ENCODE peak calls at places on chromosomes 1 and 21, in eight cellular contexts. F is esophagus muscularis mucosa, V is sigmoid colon, B is fibroblast of lung, O is foreskin fibroblast, A is left ventricle myocardium inferior, X is IMR-90, S is GM23338. H is an unnamed sample.

GRCh38 chr1:15966081-15966955 is 9.6 kb downstream of the ZBTB17 start:
- DNase-seq in F (no peak), V (no peak), B (no peak), O (peak; percentile 45), A (no peak), X (peak; percentile 79), S (no peak), H (no peak)

GRCh38 chr1:99599678-99600175 is 46.2 kb upstream of the PALMD start:
- DNase-seq in F (no peak), V (no peak), B (peak; percentile 95), O (peak; percentile 74), A (peak; percentile 33), X (peak; percentile 94), S (no peak), H (no peak)

GRCh38 chr1:241411776-241412338 is 54.9 kb upstream of the RGS7 start:
- DNase-seq in F (no peak), V (no peak), B (no peak), O (peak; percentile 68), A (no peak), X (no peak), S (no peak), H (peak; percentile 71)

GRCh38 chr1:107153033-107153432 is 12.2 kb downstream of the NTNG1 start:
- DNase-seq in F (no peak), V (no peak), B (no peak), O (no peak), A (no peak), X (no peak), S (peak; percentile 15), H (no peak)

GRCh38 chr1:26387447-26387846 is 14.9 kb upstream of the ZNF683 start:
- DNase-seq in F (no peak), V (no peak), B (peak; percentile 63), O (peak; percentile 38), A (no peak), X (peak; percentile 55), S (no peak), H (no peak)

GRCh38 chr1:197356723-197357533 is 88.9 kb downstream of the CRB1 start:
- DNase-seq in F (no peak), V (no peak), B (peak; percentile 69), O (no peak), A (no peak), X (peak; percentile 58), S (peak; percentile 72), H (no peak)

GRCh38 chr1:41913025-41913424 is 5.7 kb downstream of the HIVEP3 start:
- DNase-seq in F (peak; percentile 19), V (no peak), B (no peak), O (no peak), A (no peak), X (no peak), S (no peak), H (no peak)

GRCh38 chr1:156571959-156572662 is at the start of gene IQGAP3:
- DNase-seq in F (no peak), V (peak; percentile 93), B (peak; percentile 79), O (peak; percentile 68), A (peak; percentile 78), X (peak; percentile 69), S (peak; percentile 96), H (no peak)

GRCh38 chr1:90402893-90403849 is 313.9 kb downstream of the BARHL2 start:
- DNase-seq in F (no peak), V (no peak), B (peak; percentile 85), O (peak; percentile 26), A (no peak), X (peak; percentile 95), S (peak; percentile 45), H (peak; percentile 77)

GRCh38 chr21:29168874-29169273 is 38.4 kb downstream of the MAP3K7CL start:
- DNase-seq in F (no peak), V (no peak), B (no peak), O (no peak), A (no peak), X (no peak), S (no peak), H (no peak)

GRCh38 chr1:210252621-210253041 is 20.0 kb downstream of the SERTAD4 start:
- DNase-seq in F (no peak), V (peak; percentile 77), B (no peak), O (no peak), A (peak; percentile 58), X (no peak), S (peak; percentile 92), H (no peak)

GRCh38 chr1:72649974-72650373 is 367.6 kb upstream of the NEGR1 start:
- DNase-seq in F (no peak), V (no peak), B (peak; percentile 11), O (peak; percentile 20), A (no peak), X (peak; percentile 0), S (no peak), H (peak; percentile 1)

GRCh38 chr1:72648465-72648864 is 366.1 kb upstream of the NEGR1 start:
- DNase-seq in F (no peak), V (peak; percentile 56), B (no peak), O (no peak), A (no peak), X (no peak), S (no peak), H (no peak)

DNA sequence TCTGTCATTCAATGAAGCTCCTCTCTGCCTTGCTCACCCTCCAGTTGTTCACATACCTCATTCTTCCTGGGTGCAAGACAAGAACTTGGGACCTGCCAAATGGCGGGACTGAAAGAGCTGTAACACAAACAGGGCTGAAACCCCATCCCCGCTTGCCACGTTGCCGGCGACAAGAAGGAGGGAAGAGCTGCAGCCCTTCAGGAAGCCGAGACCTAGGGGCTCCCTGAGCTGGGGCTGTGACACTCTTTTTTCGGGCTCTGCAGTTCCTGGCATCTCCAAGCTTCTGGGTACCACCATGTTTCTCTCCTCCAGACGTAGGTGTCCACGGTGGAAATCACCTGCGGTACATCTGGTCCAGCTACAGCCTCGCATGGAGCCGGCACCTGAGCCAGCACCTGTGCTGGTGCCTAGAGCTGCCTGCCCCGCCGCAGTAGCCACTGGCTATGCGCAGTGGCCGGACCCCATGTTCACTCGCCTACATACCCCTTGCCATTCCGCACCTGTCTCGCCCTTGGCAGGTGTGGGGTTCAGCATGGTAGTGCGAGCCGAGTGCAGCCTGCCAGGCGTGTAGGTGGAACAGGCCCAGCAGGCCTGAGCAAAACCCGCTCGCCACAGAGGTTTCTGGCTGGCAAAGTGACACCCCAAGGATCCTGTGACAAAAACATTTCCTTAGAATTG is 367.0 kb upstream of the NEGR1 start:
- DNase-seq in F (no peak), V (peak; percentile 49), B (no peak), O (no peak), A (no peak), X (no peak), S (no peak), H (no peak)
- H3K4me3 ChIP-seq in F (no peak overlapping the region), V (no peak overlapping the region), B (no peak overlapping the region), O (no peak overlapping the region), A (no peak overlapping the region), X (no peak overlapping the region), S (no peak overlapping the region), H (no peak overlapping the region)

GRCh38 chr1:94543003-94543402 is 1.4 kb upstream of the F3 start:
- DNase-seq in F (no peak), V (no peak), B (peak; percentile 61), O (no peak), A (no peak), X (peak; percentile 69), S (no peak), H (no peak)
- H3K4me3 ChIP-seq in F (no peak overlapping the region), V (peak overlapping the region; percentile 74), B (peak overlapping the region; percentile 84), O (peak overlapping the region; percentile 72), A (peak overlapping the region; percentile 79), X (peak overlapping the region; percentile 53), S (peak overlapping the region; percentile 91), H (peak overlapping the region; percentile 86)

GRCh38 chr1:224353975-224354930 is 2.4 kb upstream of the CNIH4 start:
- DNase-seq in F (no peak), V (no peak), B (no peak), O (no peak), A (no peak), X (peak; percentile 8), S (no peak), H (no peak)

GRCh38 chr1:224359207-224359606 is 2.5 kb downstream of the CNIH4 start:
- DNase-seq in F (no peak), V (no peak), B (no peak), O (no peak), A (no peak), X (no peak), S (no peak), H (no peak)

GRCh38 chr1:224356685-224357625 is at the start of gene CNIH4:
- DNase-seq in F (peak; percentile 97), V (peak; percentile 96), B (peak; percentile 97), O (peak; percentile 90), A (peak; percentile 88), X (peak; percentile 96), S (peak; percentile 99), H (peak; percentile 78)

GRCh38 chr1:224357626-224358124 is 996 bp downstream of the CNIH4 start:
- DNase-seq in F (no peak), V (no peak), B (peak; percentile 81), O (peak; percentile 54), A (no peak), X (peak; percentile 56), S (no peak), H (no peak)

GRCh38 chr1:224358288-224358687 is 1.6 kb downstream of the CNIH4 start:
- DNase-seq in F (no peak), V (no peak), B (no peak), O (no peak), A (no peak), X (no peak), S (no peak), H (no peak)
- H3K4me3 ChIP-seq in F (no peak overlapping the region), V (no peak overlapping the region), B (peak overlapping the region; percentile 66), O (peak overlapping the region; percentile 81), A (peak overlapping the region; percentile 88), X (no peak overlapping the region), S (peak overlapping the region; percentile 80), H (peak overlapping the region; percentile 73)

GRCh38 chr1:167635941-167636340 is 5.9 kb downstream of the RCSD1 start:
- DNase-seq in F (no peak), V (no peak), B (no peak), O (no peak), A (no peak), X (no peak), S (no peak), H (no peak)
- H3K4me3 ChIP-seq in F (no peak overlapping the region), V (no peak overlapping the region), B (no peak overlapping the region), O (no peak overlapping the region), A (peak overlapping the region; percentile 45), X (no peak overlapping the region), S (peak overlapping the region; percentile 42), H (no peak overlapping the region)